ENCODE peak calls at places on chromosomes 5 and 9, in nine cellular contexts. One of them, this sample, is unnamed.

GRCh38 chr9:91332476-91333231 is 29.1 kb downstream of the AUH start:
- DNase-seq in AG04449: no peak
- DNase-seq in brain microvascular endothelial cell: no peak
- DNase-seq in vagina: no peak
- DNase-seq in tibial nerve: no peak
- DNase-seq in Peyer's patch: no peak
- DNase-seq in breast epithelium: no peak
- DNase-seq in AG04450: no peak
- DNase-seq in K562: no peak
- DNase-seq in this sample: no peak

GRCh38 chr5:67992919-67993318 is 222.6 kb upstream of the PIK3R1 start:
- DNase-seq in vagina: no peak
- DNase-seq in AG04450: no peak
- DNase-seq in breast epithelium: no peak
- DNase-seq in K562: no peak
- DNase-seq in brain microvascular endothelial cell: no peak
- DNase-seq in Peyer's patch: no peak
- DNase-seq in tibial nerve: no peak
- DNase-seq in AG04449: no peak
- DNase-seq in this sample: no peak

GRCh38 chr5:114362197-114362976 is 517 bp downstream of the KCNN2 start:
- DNase-seq in K562: no peak
- DNase-seq in tibial nerve: no peak
- DNase-seq in AG04449: no peak
- DNase-seq in brain microvascular endothelial cell: no peak
- DNase-seq in breast epithelium: no peak
- DNase-seq in AG04450: no peak
- DNase-seq in vagina: no peak
- DNase-seq in Peyer's patch: no peak
- DNase-seq in this sample: no peak

GRCh38 chr5:58787982-58788381 is 205.1 kb downstream of the RAB3C start:
- DNase-seq in AG04449: no peak
- DNase-seq in AG04450: no peak
- DNase-seq in K562: no peak
- DNase-seq in tibial nerve: no peak
- DNase-seq in vagina: no peak
- DNase-seq in Peyer's patch: no peak
- DNase-seq in brain microvascular endothelial cell: no peak
- DNase-seq in breast epithelium: no peak
- DNase-seq in this sample: no peak

GRCh38 chr5:28286566-28286965 is 1248.2 kb upstream of the CDH9 start:
- DNase-seq in AG04450: no peak
- DNase-seq in Peyer's patch: no peak
- DNase-seq in breast epithelium: no peak
- DNase-seq in vagina: no peak
- DNase-seq in tibial nerve: no peak
- DNase-seq in AG04449: no peak
- DNase-seq in brain microvascular endothelial cell: no peak
- DNase-seq in K562: no peak
- DNase-seq in this sample: no peak

GRCh38 chr5:126370796-126371718 is 52.2 kb upstream of the GRAMD2B start:
- DNase-seq in Peyer's patch: no peak
- DNase-seq in K562: no peak
- DNase-seq in AG04450: no peak
- DNase-seq in breast epithelium: no peak
- DNase-seq in AG04449: no peak
- DNase-seq in vagina: no peak
- DNase-seq in brain microvascular endothelial cell: no peak
- DNase-seq in tibial nerve: no peak
- DNase-seq in this sample: no peak

GRCh38 chr9:133583586-133583985 is 25.6 kb downstream of the FAM163B start:
- DNase-seq in tibial nerve: no peak
- DNase-seq in K562: no peak
- DNase-seq in AG04450: no peak
- DNase-seq in vagina: no peak
- DNase-seq in brain microvascular endothelial cell: no peak
- DNase-seq in Peyer's patch: no peak
- DNase-seq in AG04449: no peak
- DNase-seq in breast epithelium: no peak
- DNase-seq in this sample: no peak

GRCh38 chr5:1755321-1755949 is 44.2 kb downstream of the MRPL36 start:
- DNase-seq in breast epithelium: no peak
- DNase-seq in brain microvascular endothelial cell: no peak
- DNase-seq in tibial nerve: no peak
- DNase-seq in vagina: no peak
- DNase-seq in AG04449: no peak
- DNase-seq in K562: no peak
- DNase-seq in Peyer's patch: no peak
- DNase-seq in AG04450: no peak
- DNase-seq in this sample: no peak

GRCh38 chr5:113463032-113463431 is 25.2 kb downstream of the MCC start:
- DNase-seq in Peyer's patch: no peak
- DNase-seq in tibial nerve: no peak
- DNase-seq in breast epithelium: no peak
- DNase-seq in K562: no peak
- DNase-seq in vagina: no peak
- DNase-seq in AG04449: no peak
- DNase-seq in brain microvascular endothelial cell: no peak
- DNase-seq in AG04450: no peak
- DNase-seq in this sample: no peak

GRCh38 chr5:3000631-3001030 is 249.2 kb upstream of the IRX2 start:
- DNase-seq in tibial nerve: no peak
- DNase-seq in vagina: peak
- DNase-seq in AG04450: no peak
- DNase-seq in breast epithelium: no peak
- DNase-seq in Peyer's patch: no peak
- DNase-seq in AG04449: no peak
- DNase-seq in brain microvascular endothelial cell: no peak
- DNase-seq in K562: no peak
- DNase-seq in this sample: no peak

GRCh38 chr9:76605271-76605670 is 146.3 kb downstream of the GCNT1 start:
- DNase-seq in brain microvascular endothelial cell: no peak
- DNase-seq in AG04449: no peak
- DNase-seq in Peyer's patch: no peak
- DNase-seq in breast epithelium: no peak
- DNase-seq in AG04450: no peak
- DNase-seq in vagina: no peak
- DNase-seq in K562: no peak
- DNase-seq in tibial nerve: no peak
- DNase-seq in this sample: no peak

GRCh38 chr9:37201581-37201980 is 81.2 kb downstream of the ZCCHC7 start:
- DNase-seq in brain microvascular endothelial cell: no peak
- DNase-seq in vagina: no peak
- DNase-seq in tibial nerve: no peak
- DNase-seq in K562: no peak
- DNase-seq in AG04449: no peak
- DNase-seq in AG04450: no peak
- DNase-seq in breast epithelium: no peak
- DNase-seq in Peyer's patch: no peak
- DNase-seq in this sample: no peak

GRCh38 chr5:177427919-177428573 is 1.6 kb downstream of the GRK6 start:
- DNase-seq in K562: peak
- DNase-seq in brain microvascular endothelial cell: no peak
- DNase-seq in breast epithelium: no peak
- DNase-seq in Peyer's patch: no peak
- DNase-seq in vagina: no peak
- DNase-seq in AG04449: no peak
- DNase-seq in tibial nerve: no peak
- DNase-seq in AG04450: no peak
- DNase-seq in this sample: no peak

GRCh38 chr9:115416299-115416698 is 298.3 kb upstream of the TNC start:
- DNase-seq in AG04449: no peak
- DNase-seq in brain microvascular endothelial cell: no peak
- DNase-seq in tibial nerve: no peak
- DNase-seq in K562: no peak
- DNase-seq in Peyer's patch: no peak
- DNase-seq in vagina: no peak
- DNase-seq in breast epithelium: no peak
- DNase-seq in AG04450: no peak
- DNase-seq in this sample: no peak

GRCh38 chr5:181053760-181054122 is 13.7 kb downstream of the BTNL9 start:
- DNase-seq in brain microvascular endothelial cell: no peak
- DNase-seq in Peyer's patch: no peak
- DNase-seq in AG04449: no peak
- DNase-seq in breast epithelium: no peak
- DNase-seq in K562: no peak
- DNase-seq in tibial nerve: no peak
- DNase-seq in vagina: peak
- DNase-seq in AG04450: no peak
- DNase-seq in this sample: no peak

GRCh38 chr9:91515074-91515687 is 91.5 kb upstream of the NFIL3 start:
- DNase-seq in tibial nerve: no peak
- DNase-seq in breast epithelium: no peak
- DNase-seq in vagina: peak
- DNase-seq in K562: peak
- DNase-seq in Peyer's patch: no peak
- DNase-seq in brain microvascular endothelial cell: peak
- DNase-seq in AG04450: peak
- DNase-seq in AG04449: peak
- DNase-seq in this sample: peak

GRCh38 chr5:125501396-125501795 is 755.0 kb upstream of the ZNF608 start:
- DNase-seq in vagina: no peak
- DNase-seq in Peyer's patch: no peak
- DNase-seq in AG04449: no peak
- DNase-seq in brain microvascular endothelial cell: no peak
- DNase-seq in tibial nerve: no peak
- DNase-seq in K562: no peak
- DNase-seq in breast epithelium: no peak
- DNase-seq in AG04450: no peak
- DNase-seq in this sample: no peak

GRCh38 chr9:13717356-13718057 is 438.0 kb upstream of the MPDZ start:
- DNase-seq in Peyer's patch: no peak
- DNase-seq in brain microvascular endothelial cell: peak
- DNase-seq in breast epithelium: no peak
- DNase-seq in tibial nerve: no peak
- DNase-seq in vagina: no peak
- DNase-seq in K562: no peak
- DNase-seq in AG04449: no peak
- DNase-seq in AG04450: no peak
- DNase-seq in this sample: no peak

GRCh38 chr9:68805890-68806517 is 101.0 kb downstream of the PIP5K1B start:
- DNase-seq in tibial nerve: no peak
- DNase-seq in Peyer's patch: no peak
- DNase-seq in AG04449: no peak
- DNase-seq in brain microvascular endothelial cell: no peak
- DNase-seq in vagina: no peak
- DNase-seq in K562: no peak
- DNase-seq in AG04450: no peak
- DNase-seq in breast epithelium: no peak
- DNase-seq in this sample: no peak

GRCh38 chr9:101705135-101705661 is 33.2 kb downstream of the GRIN3A start:
- DNase-seq in Peyer's patch: no peak
- DNase-seq in K562: no peak
- DNase-seq in brain microvascular endothelial cell: no peak
- DNase-seq in AG04450: no peak
- DNase-seq in vagina: no peak
- DNase-seq in AG04449: no peak
- DNase-seq in tibial nerve: peak
- DNase-seq in breast epithelium: no peak
- DNase-seq in this sample: no peak

GRCh38 chr9:98701576-98701975 is 7.2 kb downstream of the GABBR2 start:
- DNase-seq in breast epithelium: no peak
- DNase-seq in AG04449: no peak
- DNase-seq in vagina: no peak
- DNase-seq in Peyer's patch: no peak
- DNase-seq in brain microvascular endothelial cell: no peak
- DNase-seq in tibial nerve: no peak
- DNase-seq in AG04450: no peak
- DNase-seq in K562: no peak
- DNase-seq in this sample: no peak
- TF ChIP-seq CTCF in breast epithelium: no peak
- TF ChIP-seq CTCF in AG04449: no peak
- TF ChIP-seq CTCF in vagina: no peak
- TF ChIP-seq CTCF in Peyer's patch: no peak
- TF ChIP-seq CTCF in brain microvascular endothelial cell: no peak
- TF ChIP-seq CTCF in tibial nerve: no peak
- TF ChIP-seq CTCF in AG04450: no peak
- TF ChIP-seq CTCF in K562: no peak
- TF ChIP-seq CTCF in this sample: no peak

GRCh38 chr5:150507283-150508020 is 479 bp upstream of the NDST1 start:
- DNase-seq in Peyer's patch: no peak
- DNase-seq in brain microvascular endothelial cell: no peak
- DNase-seq in tibial nerve: no peak
- DNase-seq in AG04450: no peak
- DNase-seq in K562: no peak
- DNase-seq in AG04449: no peak
- DNase-seq in breast epithelium: no peak
- DNase-seq in vagina: no peak
- DNase-seq in this sample: no peak
- H3K4me3 ChIP-seq in Peyer's patch: no peak
- H3K4me3 ChIP-seq in brain microvascular endothelial cell: no peak
- H3K4me3 ChIP-seq in tibial nerve: no peak
- H3K4me3 ChIP-seq in AG04450: no peak
- H3K4me3 ChIP-seq in K562: no peak
- H3K4me3 ChIP-seq in AG04449: no peak
- H3K4me3 ChIP-seq in breast epithelium: no peak
- H3K4me3 ChIP-seq in vagina: no peak
- H3K4me3 ChIP-seq in this sample: no peak

DNA sequence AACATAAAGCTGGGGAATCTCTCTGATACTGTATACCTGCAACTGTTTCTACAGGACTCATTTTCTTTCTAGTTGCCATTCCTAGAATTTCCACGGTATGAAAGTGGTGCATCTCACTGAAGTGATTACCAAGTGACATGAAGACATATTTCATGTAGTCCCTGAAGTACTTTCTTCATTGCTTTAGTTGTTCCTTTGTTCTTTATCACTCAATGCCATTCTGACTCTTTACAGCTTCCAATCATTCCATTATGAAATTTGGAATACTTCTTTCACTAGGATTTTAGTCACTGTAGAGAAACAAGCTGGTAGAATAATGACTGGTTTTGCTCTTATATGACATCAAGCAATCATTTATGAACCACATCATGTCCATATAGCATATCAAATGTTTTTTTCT is 645.1 kb downstream of the CDH18 start:
- DNase-seq in Peyer's patch: no peak
- DNase-seq in breast epithelium: no peak
- DNase-seq in AG04449: no peak
- DNase-seq in vagina: no peak
- DNase-seq in brain microvascular endothelial cell: no peak
- DNase-seq in AG04450: no peak
- DNase-seq in tibial nerve: no peak
- DNase-seq in K562: no peak
- DNase-seq in this sample: no peak
- TF ChIP-seq CTCF in Peyer's patch: no peak
- TF ChIP-seq CTCF in breast epithelium: no peak
- TF ChIP-seq CTCF in AG04449: no peak
- TF ChIP-seq CTCF in vagina: no peak
- TF ChIP-seq CTCF in brain microvascular endothelial cell: no peak
- TF ChIP-seq CTCF in AG04450: no peak
- TF ChIP-seq CTCF in tibial nerve: no peak
- TF ChIP-seq CTCF in K562: no peak
- TF ChIP-seq CTCF in this sample: no peak

DNA sequence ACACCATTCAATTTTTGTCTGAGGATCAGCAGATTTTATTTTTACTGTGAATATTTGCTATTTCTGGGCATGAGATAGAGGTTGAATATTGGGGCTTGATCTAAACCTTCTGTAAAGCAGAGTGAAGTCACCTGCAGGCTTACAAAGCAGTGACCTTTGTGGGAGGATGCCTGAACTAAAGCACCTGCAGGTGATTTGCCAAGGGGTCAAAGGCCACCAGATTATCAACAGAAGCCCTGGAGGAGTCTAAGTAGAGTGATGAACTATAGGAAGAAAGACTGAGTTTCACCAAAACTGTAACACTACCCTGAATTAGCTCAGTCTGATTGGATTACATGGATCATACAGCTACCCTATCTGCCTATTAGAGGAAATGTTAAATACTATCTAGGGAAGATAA is 144.3 kb upstream of the PRLR start:
- DNase-seq in breast epithelium: no peak
- DNase-seq in AG04450: no peak
- DNase-seq in brain microvascular endothelial cell: no peak
- DNase-seq in K562: no peak
- DNase-seq in vagina: no peak
- DNase-seq in Peyer's patch: no peak
- DNase-seq in AG04449: no peak
- DNase-seq in tibial nerve: no peak
- DNase-seq in this sample: no peak
- H3K4me3 ChIP-seq in breast epithelium: no peak
- H3K4me3 ChIP-seq in AG04450: no peak
- H3K4me3 ChIP-seq in brain microvascular endothelial cell: no peak
- H3K4me3 ChIP-seq in K562: no peak
- H3K4me3 ChIP-seq in vagina: no peak
- H3K4me3 ChIP-seq in Peyer's patch: no peak
- H3K4me3 ChIP-seq in AG04449: no peak
- H3K4me3 ChIP-seq in tibial nerve: no peak
- H3K4me3 ChIP-seq in this sample: no peak

This sample was measured in BJ.